ENCODE peak calls at places on chromosomes 7 and 10, in six cellular contexts. One of them, this sample, is unnamed.

GRCh38 chr7:151207315-151207714 is 3.0 kb downstream of the H2BK1 start:
- DNase-seq in activated B cell treated with CpG ODN at 0.5 μM for 24 hours: no peak
- DNase-seq in stimulated activated CD4-positive, alpha-beta T cell treated with anti-CD3 and anti-CD28 coated beads, Interleukin-15, amount 100 ng/mL, for 24 hours: no peak
- DNase-seq in prostate gland: no peak
- DNase-seq in stimulated activated CD8-positive, alpha-beta memory T cell treated with anti-CD3 and anti-CD28 coated beads, Interleukin-12 subunit alpha, Interleukin-12 subunit beta, amount 100 ng/mL, for 4 hours: no peak
- DNase-seq in NCI-H774: no peak
- DNase-seq in this sample: no peak

GRCh38 chr10:42985436-42986316 is 91.2 kb upstream of the RET start:
- DNase-seq in activated B cell treated with CpG ODN at 0.5 μM for 24 hours: peak
- DNase-seq in stimulated activated CD4-positive, alpha-beta T cell treated with anti-CD3 and anti-CD28 coated beads, Interleukin-15, amount 100 ng/mL, for 24 hours: no peak
- DNase-seq in prostate gland: no peak
- DNase-seq in stimulated activated CD8-positive, alpha-beta memory T cell treated with anti-CD3 and anti-CD28 coated beads, Interleukin-12 subunit alpha, Interleukin-12 subunit beta, amount 100 ng/mL, for 4 hours: no peak
- DNase-seq in NCI-H774: no peak
- DNase-seq in this sample: no peak

GRCh38 chr10:45672201-45673073 is at the start of gene ZFAND4:
- DNase-seq in activated B cell treated with CpG ODN at 0.5 μM for 24 hours: peak
- DNase-seq in stimulated activated CD4-positive, alpha-beta T cell treated with anti-CD3 and anti-CD28 coated beads, Interleukin-15, amount 100 ng/mL, for 24 hours: peak
- DNase-seq in prostate gland: peak
- DNase-seq in stimulated activated CD8-positive, alpha-beta memory T cell treated with anti-CD3 and anti-CD28 coated beads, Interleukin-12 subunit alpha, Interleukin-12 subunit beta, amount 100 ng/mL, for 4 hours: peak
- DNase-seq in NCI-H774: peak
- DNase-seq in this sample: peak

GRCh38 chr10:127972958-127973357 is 66.1 kb downstream of the PTPRE start:
- DNase-seq in activated B cell treated with CpG ODN at 0.5 μM for 24 hours: no peak
- DNase-seq in stimulated activated CD4-positive, alpha-beta T cell treated with anti-CD3 and anti-CD28 coated beads, Interleukin-15, amount 100 ng/mL, for 24 hours: no peak
- DNase-seq in prostate gland: no peak
- DNase-seq in stimulated activated CD8-positive, alpha-beta memory T cell treated with anti-CD3 and anti-CD28 coated beads, Interleukin-12 subunit alpha, Interleukin-12 subunit beta, amount 100 ng/mL, for 4 hours: no peak
- DNase-seq in NCI-H774: no peak
- DNase-seq in this sample: peak

GRCh38 chr7:4797858-4798705 is 22.7 kb downstream of the AP5Z1 start:
- DNase-seq in activated B cell treated with CpG ODN at 0.5 μM for 24 hours: peak
- DNase-seq in stimulated activated CD4-positive, alpha-beta T cell treated with anti-CD3 and anti-CD28 coated beads, Interleukin-15, amount 100 ng/mL, for 24 hours: peak
- DNase-seq in prostate gland: no peak
- DNase-seq in stimulated activated CD8-positive, alpha-beta memory T cell treated with anti-CD3 and anti-CD28 coated beads, Interleukin-12 subunit alpha, Interleukin-12 subunit beta, amount 100 ng/mL, for 4 hours: peak
- DNase-seq in NCI-H774: no peak
- DNase-seq in this sample: no peak

GRCh38 chr10:99983280-99983988 is 26.3 kb downstream of the DNMBP start:
- DNase-seq in activated B cell treated with CpG ODN at 0.5 μM for 24 hours: no peak
- DNase-seq in stimulated activated CD4-positive, alpha-beta T cell treated with anti-CD3 and anti-CD28 coated beads, Interleukin-15, amount 100 ng/mL, for 24 hours: no peak
- DNase-seq in prostate gland: no peak
- DNase-seq in stimulated activated CD8-positive, alpha-beta memory T cell treated with anti-CD3 and anti-CD28 coated beads, Interleukin-12 subunit alpha, Interleukin-12 subunit beta, amount 100 ng/mL, for 4 hours: no peak
- DNase-seq in NCI-H774: no peak
- DNase-seq in this sample: no peak

GRCh38 chr7:69516208-69516820 is 82.0 kb upstream of the AUTS2 start:
- DNase-seq in activated B cell treated with CpG ODN at 0.5 μM for 24 hours: no peak
- DNase-seq in stimulated activated CD4-positive, alpha-beta T cell treated with anti-CD3 and anti-CD28 coated beads, Interleukin-15, amount 100 ng/mL, for 24 hours: no peak
- DNase-seq in prostate gland: no peak
- DNase-seq in stimulated activated CD8-positive, alpha-beta memory T cell treated with anti-CD3 and anti-CD28 coated beads, Interleukin-12 subunit alpha, Interleukin-12 subunit beta, amount 100 ng/mL, for 4 hours: no peak
- DNase-seq in NCI-H774: no peak
- DNase-seq in this sample: peak

GRCh38 chr7:5478568-5479045 is 55.0 kb upstream of the TNRC18 start:
- DNase-seq in activated B cell treated with CpG ODN at 0.5 μM for 24 hours: no peak
- DNase-seq in stimulated activated CD4-positive, alpha-beta T cell treated with anti-CD3 and anti-CD28 coated beads, Interleukin-15, amount 100 ng/mL, for 24 hours: no peak
- DNase-seq in prostate gland: no peak
- DNase-seq in stimulated activated CD8-positive, alpha-beta memory T cell treated with anti-CD3 and anti-CD28 coated beads, Interleukin-12 subunit alpha, Interleukin-12 subunit beta, amount 100 ng/mL, for 4 hours: no peak
- DNase-seq in NCI-H774: no peak
- DNase-seq in this sample: no peak

GRCh38 chr10:114220281-114220680 is 18.8 kb upstream of the VWA2 start:
- DNase-seq in activated B cell treated with CpG ODN at 0.5 μM for 24 hours: no peak
- DNase-seq in stimulated activated CD4-positive, alpha-beta T cell treated with anti-CD3 and anti-CD28 coated beads, Interleukin-15, amount 100 ng/mL, for 24 hours: no peak
- DNase-seq in prostate gland: no peak
- DNase-seq in stimulated activated CD8-positive, alpha-beta memory T cell treated with anti-CD3 and anti-CD28 coated beads, Interleukin-12 subunit alpha, Interleukin-12 subunit beta, amount 100 ng/mL, for 4 hours: no peak
- DNase-seq in NCI-H774: no peak
- DNase-seq in this sample: no peak

GRCh38 chr10:11707936-11708335 is 34.2 kb upstream of the ECHDC3 start:
- DNase-seq in activated B cell treated with CpG ODN at 0.5 μM for 24 hours: no peak
- DNase-seq in stimulated activated CD4-positive, alpha-beta T cell treated with anti-CD3 and anti-CD28 coated beads, Interleukin-15, amount 100 ng/mL, for 24 hours: no peak
- DNase-seq in prostate gland: no peak
- DNase-seq in stimulated activated CD8-positive, alpha-beta memory T cell treated with anti-CD3 and anti-CD28 coated beads, Interleukin-12 subunit alpha, Interleukin-12 subunit beta, amount 100 ng/mL, for 4 hours: no peak
- DNase-seq in NCI-H774: no peak
- DNase-seq in this sample: no peak

GRCh38 chr10:4763960-4764428 is 62.0 kb upstream of the AKR1E2 start:
- DNase-seq in activated B cell treated with CpG ODN at 0.5 μM for 24 hours: no peak
- DNase-seq in stimulated activated CD4-positive, alpha-beta T cell treated with anti-CD3 and anti-CD28 coated beads, Interleukin-15, amount 100 ng/mL, for 24 hours: peak
- DNase-seq in prostate gland: no peak
- DNase-seq in stimulated activated CD8-positive, alpha-beta memory T cell treated with anti-CD3 and anti-CD28 coated beads, Interleukin-12 subunit alpha, Interleukin-12 subunit beta, amount 100 ng/mL, for 4 hours: no peak
- DNase-seq in NCI-H774: no peak
- DNase-seq in this sample: no peak

This sample was measured in globus pallidus.